ENCODE peak calls at places on chromosomes 5 and 9, in nine cellular contexts. U is WTC11; L is ELR; D is HEK293T; V is GM18507; O is memory B cell; X is activated CD4-positive, alpha-beta T cell treated with anti-CD3 and anti-CD28 coated beads for 48 hours; C is HTR-8/SVneo; G is C1 segment of cervical spinal cord. Y is an unnamed sample.

GRCh38 chr9:134778841-134779411 is 101.7 kb upstream of the FCN2 start:
- DNase-seq in U (peak), L (peak), D (peak), V (no peak), O (no peak), X (no peak), C (peak), G (peak), Y (peak)

GRCh38 chr9:108621991-108622390 is 233.8 kb downstream of the ACTL7B start:
- DNase-seq in U (no peak), L (no peak), D (no peak), V (no peak), O (no peak), X (no peak), C (no peak), G (no peak), Y (no peak)

GRCh38 chr9:108691614-108692013 is 164.2 kb downstream of the ACTL7B start:
- DNase-seq in U (no peak), L (no peak), D (no peak), V (no peak), O (no peak), X (no peak), C (no peak), G (no peak), Y (no peak)

GRCh38 chr9:112861638-112862555 is 28.8 kb downstream of the SLC46A2 start:
- DNase-seq in U (no peak), L (peak), D (no peak), V (no peak), O (no peak), X (no peak), C (no peak), G (no peak), Y (no peak)

GRCh38 chr9:17863213-17863883 is 284.5 kb downstream of the SH3GL2 start:
- DNase-seq in U (no peak), L (no peak), D (no peak), V (peak), O (no peak), X (no peak), C (no peak), G (no peak), Y (no peak)

GRCh38 chr9:114551750-114552685 is 35.6 kb upstream of the ATP6V1G1 start:
- DNase-seq in U (no peak), L (peak), D (peak), V (no peak), O (no peak), X (no peak), C (peak), G (no peak), Y (no peak)

GRCh38 chr5:79147076-79147475 is 35.5 kb downstream of the BHMT start:
- DNase-seq in U (no peak), L (no peak), D (no peak), V (no peak), O (no peak), X (no peak), C (no peak), G (no peak), Y (no peak)

GRCh38 chr5:56088967-56089829 is 94.4 kb upstream of the IL6ST start:
- DNase-seq in U (no peak), L (peak), D (no peak), V (peak), O (no peak), X (peak), C (peak), G (no peak), Y (no peak)

GRCh38 chr9:131660466-131661405 is 79.1 kb downstream of the RAPGEF1 start:
- DNase-seq in U (peak), L (no peak), D (no peak), V (no peak), O (no peak), X (no peak), C (no peak), G (peak), Y (peak)

GRCh38 chr9:113398796-113399195 is 2.3 kb downstream of the ALAD start:
- DNase-seq in U (no peak), L (peak), D (no peak), V (no peak), O (no peak), X (no peak), C (no peak), G (no peak), Y (no peak)

GRCh38 chr5:23316060-23316591 is 191.3 kb upstream of the PRDM9 start:
- DNase-seq in U (no peak), L (no peak), D (no peak), V (no peak), O (no peak), X (no peak), C (no peak), G (no peak), Y (no peak)

GRCh38 chr9:370081-370480 is 155.4 kb downstream of the DOCK8 start:
- DNase-seq in U (no peak), L (no peak), D (no peak), V (no peak), O (no peak), X (no peak), C (no peak), G (no peak), Y (no peak)

GRCh38 chr9:118577121-118577520 is 792.1 kb downstream of the BRINP1 start:
- DNase-seq in U (no peak), L (peak), D (no peak), V (no peak), O (no peak), X (no peak), C (peak), G (no peak), Y (no peak)

GRCh38 chr9:129182122-129182521 is 4.1 kb upstream of the IER5L start:
- DNase-seq in U (no peak), L (no peak), D (no peak), V (no peak), O (no peak), X (no peak), C (no peak), G (no peak), Y (no peak)

GRCh38 chr9:19379283-19379682 is 753 bp downstream of the RPS6 start:
- DNase-seq in U (no peak), L (peak), D (no peak), V (no peak), O (peak), X (no peak), C (no peak), G (no peak), Y (no peak)

GRCh38 chr5:81756016-81756415 is 5.1 kb upstream of the SSBP2 start:
- DNase-seq in U (no peak), L (no peak), D (no peak), V (no peak), O (no peak), X (no peak), C (no peak), G (no peak), Y (no peak)

GRCh38 chr5:88515881-88516819 is 247.5 kb upstream of the TMEM161B start:
- DNase-seq in U (no peak), L (no peak), D (peak), V (no peak), O (no peak), X (no peak), C (no peak), G (no peak), Y (no peak)

GRCh38 chr5:133861161-133861737 is 107.2 kb downstream of the C5orf15 start:
- DNase-seq in U (no peak), L (no peak), D (no peak), V (no peak), O (no peak), X (peak), C (no peak), G (no peak), Y (no peak)

GRCh38 chr9:93136011-93136440 is 2.0 kb upstream of the NINJ1 start:
- DNase-seq in U (no peak), L (peak), D (no peak), V (no peak), O (no peak), X (no peak), C (no peak), G (no peak), Y (no peak)

GRCh38 chr9:96009690-96010477 is 134.4 kb downstream of the ERCC6L2 start:
- DNase-seq in U (no peak), L (no peak), D (no peak), V (no peak), O (no peak), X (peak), C (no peak), G (no peak), Y (no peak)

GRCh38 chr5:147403659-147404640 is 105.9 kb downstream of the DPYSL3 start:
- DNase-seq in U (no peak), L (peak), D (no peak), V (peak), O (no peak), X (no peak), C (peak), G (peak), Y (no peak)

GRCh38 chr5:81759632-81760005 is 8.7 kb upstream of the SSBP2 start:
- DNase-seq in U (no peak), L (no peak), D (no peak), V (no peak), O (no peak), X (no peak), C (no peak), G (no peak), Y (no peak)

Y was measured in iPS DF 19.7.